ENCODE peak calls at places on chromosomes 16 and 17, in seven cellular contexts. D, A, N, C, Q, I and J are unnamed samples.

GRCh38 chr17:72191356-72191755 is 70.5 kb downstream of the SOX9 start:
- DNase-seq in C (no peak), Q (no peak), A (no peak), D (no peak), N (no peak), I (no peak), J (no peak)

GRCh38 chr17:51298508-51299371 is 38.4 kb downstream of the UTP18 start:
- DNase-seq in D (peak), Q (peak), C (peak), A (no peak), I (no peak), N (no peak), J (peak)

GRCh38 chr17:82241183-82241925 is 12.5 kb downstream of the SLC16A3 start:
- DNase-seq in A (no peak), C (no peak), N (peak), Q (no peak), I (no peak), D (peak), J (peak)

GRCh38 chr16:67760206-67760605 is 41.1 kb upstream of the GFOD2 start:
- DNase-seq in C (no peak), I (no peak), Q (no peak), N (no peak), A (no peak), D (no peak), J (no peak)

GRCh38 chr17:15946611-15947120 is 1.7 kb downstream of the ADORA2B start:
- DNase-seq in N (no peak), A (no peak), I (no peak), C (no peak), D (peak), Q (no peak), J (no peak)

GRCh38 chr17:55749985-55750384 is 866 bp upstream of the PCTP start:
- DNase-seq in Q (no peak), C (no peak), A (no peak), I (no peak), D (no peak), N (no peak), J (no peak)

GRCh38 chr17:19011581-19011980 is 7.0 kb upstream of the FAM83G start:
- DNase-seq in C (no peak), D (no peak), A (no peak), I (no peak), N (no peak), Q (no peak), J (no peak)

GRCh38 chr17:82121660-82122629 is 23.9 kb upstream of the FASN start:
- DNase-seq in C (no peak), N (no peak), A (no peak), D (no peak), Q (no peak), I (no peak), J (no peak)

GRCh38 chr17:7704601-7705268 is at the start of gene EFNB3:
- DNase-seq in I (peak), C (peak), D (peak), N (no peak), A (no peak), Q (no peak), J (peak)

GRCh38 chr17:75827291-75828050 is 16.7 kb downstream of the UNC13D start:
- DNase-seq in N (no peak), Q (peak), D (peak), A (peak), I (no peak), C (peak), J (peak)

GRCh38 chr16:82639666-82640336 is 13.0 kb downstream of the CDH13 start:
- DNase-seq in Q (peak), C (peak), A (peak), N (no peak), D (peak), I (no peak), J (peak)